ENCODE peak calls at places on chromosomes 2 and 18, in six cellular contexts. Y is Right ventricle myocardium inferior, I is WTC11, W is AG08395, R is right cardiac atrium, H is D341Med. C is an unnamed sample.
A peak's percentile ranks its signal among the peaks of the same experiment; 100 is the strongest.

GRCh38 chr18:78728301-78729098 is 251.1 kb upstream of the SALL3 start:
- DNase-seq in H (no peak), I (no peak), W (no peak), R (no peak), Y (peak; percentile 25), C (peak; percentile 59)

GRCh38 chr2:8086796-8087479 is 594.9 kb upstream of the ID2 start:
- DNase-seq in R (no peak), W (peak; percentile 90), I (no peak), H (no peak), Y (no peak), C (no peak)

GRCh38 chr2:237570776-237571335 is 4.5 kb downstream of the PRLH start:
- DNase-seq in I (no peak), H (no peak), R (no peak), W (no peak), Y (no peak), C (no peak)

GRCh38 chr2:30628341-30628740 is 178.9 kb downstream of the CAPN13 start:
- DNase-seq in Y (no peak), I (no peak), R (no peak), H (no peak), W (no peak), C (no peak)

GRCh38 chr2:189982777-189983394 is 79.6 kb downstream of the MSTN start:
- DNase-seq in H (peak; percentile 20), W (no peak), R (no peak), Y (no peak), I (no peak), C (no peak)

GRCh38 chr18:7038330-7038846 is 79.2 kb downstream of the LAMA1 start:
- DNase-seq in R (peak; percentile 84), W (peak; percentile 89), I (peak; percentile 90), H (peak; percentile 85), Y (peak; percentile 67), C (no peak)

GRCh38 chr18:40179647-40180175 is 1775.3 kb upstream of the PIK3C3 start:
- DNase-seq in Y (no peak), H (no peak), I (no peak), R (no peak), W (no peak), C (no peak)

GRCh38 chr18:9434240-9434701 is 41.0 kb upstream of the RALBP1 start:
- DNase-seq in W (no peak), I (peak; percentile 24), R (no peak), Y (no peak), H (peak; percentile 56), C (no peak)

GRCh38 chr2:124027182-124027581 is 2.1 kb downstream of the CNTNAP5 start:
- DNase-seq in I (peak; percentile 31), R (no peak), Y (no peak), H (peak; percentile 63), W (peak; percentile 47), C (no peak)

GRCh38 chr2:125167152-125167551 is 1142.1 kb downstream of the CNTNAP5 start:
- DNase-seq in I (no peak), R (no peak), H (no peak), W (peak; percentile 1), Y (no peak), C (no peak)

GRCh38 chr2:120343433-120344105 is 2.4 kb upstream of the INHBB start:
- DNase-seq in I (peak; percentile 90), H (peak; percentile 87), R (peak; percentile 87), Y (peak; percentile 91), W (peak; percentile 88), C (no peak)

GRCh38 chr2:122643725-122644329 is 888.4 kb downstream of the TSN start:
- DNase-seq in I (no peak), W (peak; percentile 54), H (no peak), Y (no peak), R (no peak), C (no peak)

GRCh38 chr18:12692206-12692605 is 10.3 kb downstream of the CEP76 start:
- DNase-seq in H (no peak), I (no peak), Y (no peak), W (no peak), R (no peak), C (no peak)

GRCh38 chr2:218043701-218044109 is 25.3 kb upstream of the RUFY4 start:
- DNase-seq in Y (no peak), H (no peak), I (no peak), W (no peak), R (no peak), C (peak; percentile 52)

GRCh38 chr2:84880645-84881521 is at the start of gene TRABD2A:
- DNase-seq in Y (peak; percentile 77), H (peak; percentile 54), R (no peak), W (no peak), I (peak; percentile 67), C (no peak)

GRCh38 chr2:45987856-45988255 is 309.4 kb upstream of the EPAS1 start:
- DNase-seq in Y (peak; percentile 22), W (no peak), I (no peak), R (no peak), H (no peak), C (no peak)

GRCh38 chr2:172806426-172807008 is 70.9 kb downstream of the RAPGEF4 start:
- DNase-seq in I (no peak), R (no peak), W (peak; percentile 70), Y (no peak), H (peak; percentile 48), C (no peak)

GRCh38 chr2:40218679-40219078 is 233.2 kb downstream of the SLC8A1 start:
- DNase-seq in I (no peak), H (no peak), Y (peak; percentile 84), R (peak; percentile 50), W (no peak), C (no peak)

GRCh38 chr2:241558532-241559488 is at the start of gene BOK:
- DNase-seq in H (peak; percentile 78), R (peak; percentile 77), W (peak; percentile 85), Y (no peak), I (peak; percentile 88), C (no peak)

GRCh38 chr2:164689020-164689419 is 67.7 kb upstream of the GRB14 start:
- DNase-seq in I (no peak), R (no peak), Y (no peak), H (no peak), W (no peak), C (no peak)

GRCh38 chr2:219059375-219059724 is 1.4 kb downstream of the IHH start:
- DNase-seq in H (no peak), Y (no peak), R (no peak), W (no peak), I (no peak), C (no peak)

GRCh38 chr2:9032555-9032954 is 29.1 kb upstream of the MBOAT2 start:
- DNase-seq in R (no peak), W (no peak), H (no peak), Y (no peak), I (no peak), C (no peak)

GRCh38 chr2:208025814-208026184 is 472 bp upstream of the PLEKHM3 start:
- DNase-seq in W (no peak), I (peak; percentile 30), Y (no peak), R (no peak), H (peak; percentile 37), C (no peak)

GRCh38 chr2:200373196-200373595 is 66.7 kb downstream of the SPATS2L start:
- DNase-seq in Y (no peak), H (no peak), R (no peak), I (no peak), W (no peak), C (no peak)